ENCODE peak calls at places on chromosome 17, in five cellular contexts. Q is IMR-90; T is CD8-positive, alpha-beta T cell; R is HCT116; W is psoas muscle. F is an unnamed sample.

GRCh38 chr17:48037036-48037881 is at the start of gene COPZ2:
- DNase-seq in R (no peak), Q (peak; percentile 44), T (peak; percentile 67), W (peak; percentile 78), F (peak; percentile 67)

GRCh38 chr17:34556384-34556783 is 23.0 kb upstream of the TMEM132E start:
- DNase-seq in Q (peak; percentile 16), R (no peak), T (no peak), W (no peak), F (no peak)

GRCh38 chr17:41494524-41494923 is 4.8 kb upstream of the KRT36 start:
- DNase-seq in Q (peak; percentile 39), R (no peak), W (no peak), T (no peak), F (no peak)

GRCh38 chr17:18139949-18140348 is 31.4 kb downstream of the MYO15A start:
- DNase-seq in W (no peak), Q (peak; percentile 18), T (no peak), R (no peak), F (no peak)

GRCh38 chr17:83064021-83064731 is 15.2 kb upstream of the METRNL start:
- DNase-seq in W (no peak), R (no peak), T (peak; percentile 1), Q (no peak), F (peak; percentile 14)

GRCh38 chr17:27513849-27514248 is 57.6 kb downstream of the KSR1 start:
- DNase-seq in R (no peak), Q (no peak), T (no peak), W (no peak), F (no peak)

GRCh38 chr17:1179635-1180433 is at the start of gene ABR:
- DNase-seq in Q (peak; percentile 26), W (peak; percentile 68), T (peak; percentile 70), R (no peak), F (peak; percentile 58)

GRCh38 chr17:31373150-31374082 is 18.1 kb upstream of the RAB11FIP4 start:
- DNase-seq in R (peak; percentile 8), T (peak; percentile 29), W (no peak), Q (peak; percentile 71), F (no peak)

GRCh38 chr17:55990332-55991006 is 162.8 kb upstream of the ANKFN1 start:
- DNase-seq in Q (no peak), T (no peak), R (no peak), W (no peak), F (no peak)

GRCh38 chr17:15513859-15514446 is 46.5 kb upstream of the CDRT4 start:
- DNase-seq in W (no peak), T (no peak), Q (peak; percentile 24), R (no peak), F (no peak)

GRCh38 chr17:6711081-6711674 is 2.0 kb downstream of the SLC13A5 start:
- DNase-seq in T (no peak), R (no peak), W (no peak), Q (no peak), F (no peak)

GRCh38 chr17:1813088-1813487 is 16.6 kb downstream of the SMYD4 start:
- DNase-seq in Q (peak; percentile 12), R (no peak), T (no peak), W (no peak), F (no peak)

GRCh38 chr17:15261063-15261817 is 3.9 kb downstream of the PMP22 start:
- DNase-seq in R (no peak), W (peak; percentile 54), Q (peak; percentile 60), T (no peak), F (no peak)

GRCh38 chr17:67624886-67625656 is 92.7 kb upstream of the NOL11 start:
- DNase-seq in R (no peak), T (no peak), W (no peak), Q (no peak), F (no peak)

GRCh38 chr17:50719924-50720805 is 762 bp downstream of the LUC7L3 start:
- DNase-seq in T (no peak), W (no peak), Q (no peak), R (no peak), F (no peak)

GRCh38 chr17:80649672-80650338 is 105.2 kb downstream of the RPTOR start:
- DNase-seq in T (peak; percentile 53), R (peak; percentile 63), W (peak; percentile 69), Q (peak; percentile 92), F (no peak)

GRCh38 chr17:43545383-43545632 is 832 bp downstream of the ETV4 start:
- DNase-seq in Q (peak; percentile 18), R (no peak), W (peak; percentile 33), T (peak; percentile 22), F (peak; percentile 21)

GRCh38 chr17:21078056-21078825 is 35.4 kb upstream of the USP22 start:
- DNase-seq in W (no peak), Q (no peak), T (no peak), R (no peak), F (no peak)

GRCh38 chr17:27625856-27626255 is 5.1 kb upstream of the LGALS9 start:
- DNase-seq in W (no peak), R (no peak), Q (no peak), T (no peak), F (no peak)

GRCh38 chr17:27586203-27586701 is 44.7 kb upstream of the LGALS9 start:
- DNase-seq in R (no peak), T (no peak), Q (peak; percentile 87), W (no peak), F (no peak)

GRCh38 chr17:37176683-37177082 is 199.1 kb upstream of the C17orf78 start:
- DNase-seq in Q (peak; percentile 55), T (no peak), R (no peak), W (no peak), F (no peak)

GRCh38 chr17:69489303-69489702 is 74.8 kb downstream of the MAP2K6 start:
- DNase-seq in T (no peak), R (no peak), Q (no peak), W (no peak), F (no peak)

GRCh38 chr17:67171560-67171959 is 73.4 kb downstream of the HELZ start:
- DNase-seq in W (no peak), Q (no peak), R (no peak), T (no peak), F (no peak)

GRCh38 chr17:17236295-17237025 is 508 bp downstream of the FLCN start:
- DNase-seq in T (no peak), W (no peak), R (no peak), Q (peak; percentile 31), F (peak; percentile 22)

DNA sequence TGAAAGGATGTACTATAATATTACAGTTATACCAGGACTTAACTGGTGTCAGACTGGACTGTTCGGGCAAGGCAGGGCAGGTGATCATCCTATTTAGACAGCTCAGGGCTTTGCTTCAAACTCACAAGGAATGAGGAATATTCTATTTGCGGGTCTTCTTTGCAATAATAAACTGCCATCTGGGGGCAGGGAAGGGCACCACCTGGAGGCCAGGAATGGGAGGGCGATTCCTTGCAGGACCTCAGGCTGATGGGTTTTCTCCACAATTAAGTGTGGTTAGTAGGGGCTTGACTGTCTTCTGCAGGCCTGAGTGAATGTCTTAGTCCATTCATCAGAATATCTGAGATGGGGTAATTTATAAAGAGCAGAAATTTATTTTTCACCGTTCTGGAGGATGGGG is 424.1 kb downstream of the CA10 start:
- DNase-seq in Q (no peak), W (no peak), T (no peak), R (peak; percentile 12), F (no peak)
- TF ChIP-seq CTCF in Q (no peak), W (no peak), T (no peak), R (peak; percentile 80), F (no peak)

GRCh38 chr17:61583242-61583641 is 7.8 kb downstream of the NACA2 start:
- DNase-seq in Q (peak; percentile 83), W (no peak), R (peak; percentile 65), T (no peak), F (no peak)
- TF ChIP-seq CTCF in Q (peak; percentile 45), W (no peak), R (peak; percentile 74), T (peak; percentile 19), F (no peak)

GRCh38 chr17:72782985-72783701 is 309.3 kb downstream of the SLC39A11 start:
- DNase-seq in W (no peak), R (no peak), T (no peak), Q (no peak), F (no peak)
- TF ChIP-seq CTCF in W (no peak), R (no peak), T (no peak), Q (no peak), F (no peak)

DNA sequence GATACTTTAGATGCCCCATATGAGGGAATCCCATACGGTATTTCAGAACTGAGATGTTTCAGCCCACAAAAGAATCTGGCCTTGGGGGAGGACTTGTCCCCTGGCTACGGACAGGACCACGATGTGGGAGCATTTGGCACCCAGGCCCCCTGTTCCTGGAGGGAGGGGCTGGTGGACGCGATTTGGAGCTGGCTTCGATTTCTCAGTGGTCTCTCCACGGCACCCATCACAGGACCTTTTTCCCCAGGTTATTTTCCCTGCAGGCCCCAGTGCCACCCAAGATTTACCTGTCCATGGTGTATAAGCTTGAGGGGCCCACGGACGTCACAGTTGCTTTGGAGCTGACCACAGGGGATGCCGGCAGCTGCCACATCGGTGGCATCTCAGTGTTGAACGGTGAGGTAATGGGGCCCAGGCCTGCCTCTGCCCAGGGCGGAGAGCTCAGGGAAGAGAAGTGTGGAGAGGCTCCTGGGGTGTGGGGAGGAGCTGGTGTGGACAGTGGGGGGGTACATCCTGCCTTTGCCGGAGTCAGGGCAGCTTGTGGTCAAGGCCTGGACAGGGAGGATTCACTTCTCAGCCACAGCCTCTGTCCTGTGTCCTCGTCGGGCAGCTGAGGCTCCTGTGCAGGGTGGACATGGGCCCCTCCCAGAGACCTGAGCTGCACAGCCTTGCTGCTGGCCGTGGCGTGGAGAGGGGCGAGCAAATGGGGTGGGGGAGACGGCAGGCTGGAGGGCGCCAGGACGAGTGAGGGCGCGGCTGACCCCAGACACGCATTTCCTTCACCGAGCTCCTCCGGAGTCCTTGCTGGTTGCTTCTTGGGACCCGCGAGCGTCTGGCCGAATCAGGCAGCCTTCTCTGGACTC is 9.9 kb downstream of the ENGASE start:
- DNase-seq in T (no peak), R (no peak), W (peak; percentile 9), Q (no peak), F (no peak)
- TF ChIP-seq CTCF in T (no peak), R (no peak), W (no peak), Q (no peak), F (no peak)

DNA sequence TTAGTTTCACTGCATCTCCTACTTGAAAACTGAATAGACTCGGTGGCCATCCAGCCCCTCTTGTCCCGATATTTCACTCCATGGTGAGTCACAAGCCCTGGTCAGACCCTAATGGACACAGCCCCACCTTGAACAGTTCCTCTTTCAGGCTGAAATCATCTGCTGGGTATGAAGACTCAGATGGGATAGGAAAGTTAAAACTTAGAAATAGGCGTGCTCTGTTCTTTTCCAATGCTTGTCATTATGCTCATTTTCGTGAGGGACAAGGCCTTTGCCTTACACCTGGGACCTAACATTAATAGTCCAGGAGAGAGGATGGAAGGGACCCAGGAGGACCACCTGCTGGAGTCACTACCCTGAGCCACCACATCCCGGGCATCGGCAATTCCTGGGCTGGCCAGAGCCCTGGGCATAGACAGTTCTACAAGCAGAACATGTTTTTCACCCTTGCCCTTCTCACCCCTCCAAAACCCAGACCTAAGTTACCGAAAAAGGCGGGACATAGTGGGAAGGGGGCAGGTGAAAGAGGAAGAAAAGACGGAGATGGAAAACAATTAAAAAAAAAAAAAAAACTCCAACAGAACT is 278.3 kb downstream of the SOX9 start:
- DNase-seq in Q (no peak), R (no peak), T (no peak), W (no peak), F (no peak)
- TF ChIP-seq CTCF in Q (no peak), R (no peak), T (no peak), W (no peak), F (no peak)